ENCODE peak calls at places on chromosome 17, in seven cellular contexts. E is AG04450, R is lower leg skin, M is brain microvascular endothelial cell, U is pancreas, A is kidney epithelial cell, V is cardiac muscle cell. D is an unnamed sample.

GRCh38 chr17:51748749-51749604 is 409.5 kb downstream of the CA10 start:
- DNase-seq in E (no peak), R (no peak), M (no peak), U (no peak), A (no peak), V (no peak), D (no peak)

GRCh38 chr17:67994827-67995567 is 1.3 kb downstream of the C17orf58 start:
- DNase-seq in E (no peak), R (no peak), M (peak), U (peak), A (no peak), V (peak), D (no peak)

GRCh38 chr17:42408076-42408475 is 15.0 kb downstream of the CAVIN1 start:
- DNase-seq in E (no peak), R (no peak), M (no peak), U (no peak), A (no peak), V (peak), D (no peak)

GRCh38 chr17:43701318-43701743 is 39.6 kb upstream of the MEOX1 start:
- DNase-seq in E (no peak), R (no peak), M (peak), U (no peak), A (peak), V (peak), D (no peak)

GRCh38 chr17:44183024-44183423 is 3.7 kb upstream of the TMUB2 start:
- DNase-seq in E (no peak), R (no peak), M (no peak), U (no peak), A (no peak), V (no peak), D (no peak)

GRCh38 chr17:40560592-40561293 is 4.5 kb downstream of the CCR7 start:
- DNase-seq in E (no peak), R (peak), M (peak), U (no peak), A (peak), V (peak), D (peak)

GRCh38 chr17:44901323-44901965 is 2.2 kb upstream of the EFTUD2 start:
- DNase-seq in E (peak), R (peak), M (peak), U (no peak), A (no peak), V (peak), D (no peak)

GRCh38 chr17:47254403-47254943 is 846 bp downstream of the ITGB3 start:
- DNase-seq in E (no peak), R (no peak), M (no peak), U (no peak), A (no peak), V (no peak), D (no peak)

GRCh38 chr17:81703747-81704654 is 834 bp downstream of the MRPL12 start:
- DNase-seq in E (no peak), R (no peak), M (no peak), U (no peak), A (no peak), V (no peak), D (no peak)
- H3K4me3 ChIP-seq in E (peak), R (peak), M (peak), U (peak), A (peak), V (peak), D (peak)

GRCh38 chr17:74212913-74213791 is at the start of gene TTYH2:
- DNase-seq in E (peak), R (peak), M (peak), U (peak), A (no peak), V (peak), D (peak)
- TF ChIP-seq CTCF in E (peak), R (no peak), M (peak), U (no peak), A (no peak), V (peak), D (peak)

GRCh38 chr17:75511610-75512575 is 3.4 kb downstream of the CASKIN2 start:
- DNase-seq in E (no peak), R (no peak), M (no peak), U (peak), A (no peak), V (peak), D (no peak)

GRCh38 chr17:75512946-75513666 is 2.2 kb downstream of the CASKIN2 start:
- DNase-seq in E (no peak), R (no peak), M (peak), U (no peak), A (no peak), V (no peak), D (no peak)

GRCh38 chr17:75514299-75515228 is 773 bp downstream of the CASKIN2 start:
- DNase-seq in E (no peak), R (no peak), M (no peak), U (peak), A (peak), V (no peak), D (no peak)

GRCh38 chr17:75515229-75515522 is 161 bp downstream of the CASKIN2 start:
- DNase-seq in E (no peak), R (no peak), M (no peak), U (no peak), A (no peak), V (no peak), D (no peak)

GRCh38 chr17:75513667-75514052 is 1.7 kb downstream of the CASKIN2 start:
- DNase-seq in E (no peak), R (no peak), M (no peak), U (no peak), A (no peak), V (no peak), D (no peak)
- H3K4me3 ChIP-seq in E (peak), R (no peak), M (peak), U (no peak), A (no peak), V (no peak), D (no peak)

GRCh38 chr17:28547623-28548416 is 4.6 kb downstream of the UNC119 start:
- DNase-seq in E (no peak), R (no peak), M (peak), U (peak), A (no peak), V (peak), D (peak)
- TF ChIP-seq CTCF in E (peak), R (peak), M (peak), U (peak), A (peak), V (peak), D (peak)

D was measured in GM12864.